ENCODE peak calls at places on chromosome 4, in five cellular contexts. O is right lobe of liver, V is IMR-90, R is body of pancreas, E is dorsolateral prefrontal cortex. Q is an unnamed sample.

GRCh38 chr4:162241857-162242256 is 78.1 kb upstream of the FSTL5 start:
- DNase-seq in E (no peak), R (no peak), V (no peak), O (no peak), Q (no peak)

GRCh38 chr4:149145803-149146202 is 669.8 kb downstream of the IQCM start:
- DNase-seq in V (peak), E (no peak), R (no peak), O (no peak), Q (no peak)

GRCh38 chr4:184286346-184286745 is 68.7 kb upstream of the ENPP6 start:
- DNase-seq in R (no peak), E (no peak), V (no peak), O (no peak), Q (no peak)

GRCh38 chr4:19831644-19832285 is 419.9 kb upstream of the SLIT2 start:
- DNase-seq in E (no peak), V (peak), O (no peak), R (no peak), Q (no peak)

GRCh38 chr4:53000560-53000959 is 138.4 kb downstream of the RASL11B start:
- DNase-seq in O (no peak), R (no peak), E (no peak), V (no peak), Q (no peak)

GRCh38 chr4:138861130-138861529 is 154.5 kb upstream of the NOCT start:
- DNase-seq in O (no peak), R (no peak), E (no peak), V (peak), Q (no peak)

GRCh38 chr4:101102114-101102752 is 245.1 kb downstream of the PPP3CA start:
- DNase-seq in E (no peak), V (peak), R (no peak), O (no peak), Q (no peak)

GRCh38 chr4:174996079-174996478 is 77.9 kb downstream of the ADAM29 start:
- DNase-seq in V (no peak), O (no peak), R (no peak), E (no peak), Q (no peak)

GRCh38 chr4:128241425-128241913 is 46.1 kb downstream of the PGRMC2 start:
- DNase-seq in V (peak), R (no peak), O (no peak), E (peak), Q (no peak)

GRCh38 chr4:168408620-168409019 is 71.7 kb downstream of the DDX60L start:
- DNase-seq in E (no peak), R (no peak), O (no peak), V (peak), Q (no peak)

GRCh38 chr4:128565565-128566186 is 243.8 kb upstream of the JADE1 start:
- DNase-seq in O (no peak), R (peak), E (no peak), V (no peak), Q (peak)

GRCh38 chr4:82787342-82787741 is 11.3 kb downstream of the SCD5 start:
- DNase-seq in O (no peak), R (no peak), E (no peak), V (no peak), Q (no peak)

GRCh38 chr4:53734584-53735363 is 143.5 kb upstream of the LNX1 start:
- DNase-seq in R (no peak), O (no peak), E (no peak), V (peak), Q (no peak)

GRCh38 chr4:186298034-186298647 is 32.2 kb downstream of the F11 start:
- DNase-seq in V (no peak), E (no peak), R (no peak), O (no peak), Q (no peak)

GRCh38 chr4:52263612-52264011 is 212.5 kb downstream of the SPATA18 start:
- DNase-seq in O (no peak), R (no peak), E (peak), V (no peak), Q (no peak)

GRCh38 chr4:139902328-139903217 is 237.0 kb downstream of the MGST2 start:
- DNase-seq in V (peak), R (no peak), O (no peak), E (no peak), Q (no peak)

GRCh38 chr4:10045481-10045880 is 24.2 kb upstream of the SLC2A9 start:
- DNase-seq in O (no peak), V (peak), E (no peak), R (no peak), Q (no peak)

GRCh38 chr4:150297861-150298474 is 219.7 kb downstream of the DCLK2 start:
- DNase-seq in R (peak), E (peak), V (peak), O (no peak), Q (no peak)

GRCh38 chr4:55507612-55508011 is 39.1 kb downstream of the CLOCK start:
- DNase-seq in R (no peak), O (no peak), V (no peak), E (no peak), Q (no peak)

GRCh38 chr4:107035711-107036601 is at the start of gene DKK2:
- DNase-seq in V (peak), R (peak), O (no peak), E (peak), Q (no peak)

GRCh38 chr4:107036602-107037151 is 564 bp upstream of the DKK2 start:
- DNase-seq in O (peak), R (peak), E (peak), V (no peak), Q (peak)

GRCh38 chr4:107034091-107034698 is 1.9 kb downstream of the DKK2 start:
- DNase-seq in O (peak), V (no peak), E (peak), R (peak), Q (peak)

GRCh38 chr4:107037188-107037587 is 1.1 kb upstream of the DKK2 start:
- DNase-seq in O (peak), R (peak), E (peak), V (peak), Q (no peak)

DNA sequence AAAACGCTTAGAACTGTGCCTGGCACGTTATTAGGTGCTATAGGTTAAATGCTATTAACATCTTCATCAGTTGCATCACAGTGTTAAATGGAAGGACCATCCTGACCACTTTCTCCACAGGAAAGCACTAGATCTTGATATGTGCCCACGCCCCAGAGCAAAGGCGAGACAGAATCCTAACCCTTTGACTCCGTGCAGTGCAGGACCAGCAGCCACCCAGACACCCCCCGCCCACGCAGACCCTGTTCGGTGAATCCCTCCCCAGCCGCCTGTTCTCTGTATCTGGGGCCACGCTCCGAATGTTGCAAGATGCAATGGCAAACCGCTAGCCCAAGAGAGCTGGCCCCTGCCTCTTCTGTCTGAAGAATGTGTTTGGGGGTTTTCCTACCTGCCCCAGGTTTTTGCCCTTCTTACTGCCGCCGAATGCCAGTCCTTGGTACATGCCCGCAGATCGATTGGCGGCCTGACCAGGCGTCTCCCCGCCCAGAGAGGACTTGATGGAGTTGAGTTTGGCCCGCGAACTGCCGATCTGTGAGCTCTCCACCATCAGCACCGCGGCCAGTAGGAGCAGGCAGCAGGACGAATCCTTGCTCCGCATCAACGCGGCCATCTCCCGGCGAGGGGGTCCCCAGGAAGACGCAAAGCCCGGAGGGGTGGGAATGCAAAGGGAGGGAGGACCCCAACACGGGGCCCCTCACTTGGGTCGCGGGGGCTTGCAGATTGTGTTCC is 967 bp downstream of the DKK2 start:
- DNase-seq in O (peak), R (peak), E (peak), V (peak), Q (no peak)
- TF ChIP-seq CTCF in O (no peak), R (no peak), E (no peak), V (no peak), Q (no peak)

DNA sequence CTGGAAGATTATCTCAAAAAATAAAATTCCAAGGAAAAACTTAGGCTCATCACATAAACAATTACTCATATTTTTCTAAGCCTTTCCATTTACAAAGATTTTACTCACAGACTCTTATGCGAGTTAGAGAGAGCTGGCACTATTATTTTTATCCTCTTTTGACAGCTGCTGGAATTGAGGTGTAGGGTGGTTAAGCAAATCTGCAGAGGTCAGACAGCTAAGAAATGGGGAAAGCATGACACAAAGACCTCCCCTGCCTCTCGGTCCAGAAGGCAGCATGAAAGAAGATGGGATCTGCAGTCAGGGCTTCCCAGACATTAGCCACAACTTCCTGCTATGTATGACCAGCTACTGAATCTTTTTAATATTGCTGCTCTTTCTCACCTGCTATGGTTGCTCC is 89.9 kb upstream of the CPEB2 start:
- DNase-seq in E (no peak), V (no peak), R (no peak), O (no peak), Q (no peak)
- H3K27ac ChIP-seq in E (no peak), V (no peak), R (no peak), O (no peak), Q (no peak)

DNA sequence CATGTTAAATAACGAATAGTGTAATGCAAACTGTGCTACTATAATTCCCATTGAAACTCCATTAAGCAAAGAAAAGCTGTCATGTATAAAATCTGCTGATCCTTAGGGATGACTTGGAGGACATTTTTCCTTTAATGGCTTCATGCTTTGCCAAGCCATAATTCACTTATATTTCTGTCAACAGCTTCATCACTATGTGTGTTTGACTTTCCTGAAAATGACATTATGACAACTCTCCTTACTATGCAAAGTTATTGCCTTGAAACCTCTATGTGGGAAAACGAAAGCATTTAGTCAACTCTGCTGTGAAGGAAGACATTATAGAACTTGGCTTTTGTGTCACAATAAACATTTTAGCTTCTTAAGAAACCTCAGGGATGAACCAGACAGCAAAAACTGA is 210.5 kb downstream of the GRXCR1 start:
- DNase-seq in E (no peak), O (no peak), V (no peak), R (no peak), Q (no peak)
- TF ChIP-seq CTCF in E (no peak), O (no peak), V (no peak), R (no peak), Q (no peak)

GRCh38 chr4:27006646-27007045 is 146.0 kb downstream of the STIM2 start:
- DNase-seq in V (no peak), E (no peak), R (no peak), O (no peak), Q (no peak)
- H3K27ac ChIP-seq in V (peak), E (no peak), R (no peak), O (no peak), Q (peak)

DNA sequence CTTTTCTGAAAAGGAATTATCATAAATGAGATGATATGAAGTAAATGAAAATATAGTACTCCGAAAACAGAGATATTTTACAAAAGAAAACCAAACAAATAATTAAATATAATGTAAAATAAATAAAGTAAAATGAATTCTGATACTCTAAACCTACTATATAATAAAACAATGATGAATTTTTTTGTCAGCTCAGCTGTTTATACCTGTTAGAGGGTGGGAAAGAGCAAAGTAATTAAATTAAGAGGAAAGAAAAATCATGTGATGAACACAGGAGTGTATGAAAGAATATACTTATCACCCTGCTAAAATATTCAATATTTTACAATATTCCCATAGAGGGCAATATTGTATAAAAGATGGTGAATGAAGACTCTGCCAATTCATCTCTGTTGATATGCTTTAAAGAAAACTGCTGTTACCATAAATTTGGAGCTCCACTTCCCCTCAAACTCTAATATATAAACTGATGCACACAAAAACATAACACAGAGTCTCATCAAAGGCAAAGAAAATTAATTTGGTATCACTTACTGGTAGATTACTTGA is 6.5 kb upstream of the NDST4 start:
- DNase-seq in O (no peak), R (no peak), V (no peak), E (no peak), Q (no peak)
- TF ChIP-seq CTCF in O (peak), R (peak), V (no peak), E (no peak), Q (no peak)

DNA sequence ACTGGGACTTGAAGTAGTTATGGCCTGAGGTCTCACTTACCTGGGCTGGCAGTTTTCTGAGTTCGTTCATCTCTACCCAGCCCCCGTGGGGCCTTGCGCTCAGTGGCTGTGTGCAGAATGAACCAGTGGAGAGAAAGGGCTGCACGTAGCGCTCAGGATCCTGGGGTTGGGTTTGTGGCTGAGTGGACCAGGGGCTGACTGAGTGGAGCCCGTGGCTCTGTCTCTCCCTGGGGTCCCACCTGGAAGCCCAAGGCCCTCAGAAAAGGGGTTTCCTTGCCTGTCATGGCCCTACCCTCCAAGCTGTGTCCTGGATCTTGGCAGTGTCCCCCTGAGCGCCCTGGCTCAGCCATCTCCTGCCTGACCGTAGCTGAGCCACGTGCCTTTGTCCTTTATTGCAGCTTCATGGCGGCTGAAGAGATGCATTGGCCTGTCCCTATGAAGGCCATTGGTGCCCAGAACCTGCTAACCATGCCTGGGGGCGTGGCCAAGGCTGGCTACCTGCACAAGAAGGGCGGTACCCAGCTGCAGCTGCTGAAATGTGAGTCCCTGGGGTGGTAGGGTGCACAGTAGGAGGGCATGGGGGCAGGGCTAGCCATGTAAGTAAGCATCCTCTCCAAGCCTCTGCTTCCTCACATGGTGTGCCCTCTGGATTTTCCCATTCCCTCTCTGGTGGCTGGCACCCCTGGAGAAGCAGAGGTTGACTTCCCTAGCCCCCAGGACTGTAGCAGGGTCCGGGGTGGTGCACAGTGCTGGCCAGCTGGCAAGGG is 23.2 kb upstream of the ADD1 start:
- DNase-seq in V (no peak), O (peak), R (no peak), E (no peak), Q (peak)
- H3K27ac ChIP-seq in V (no peak), O (no peak), R (no peak), E (no peak), Q (no peak)